ENCODE peak calls at places on chromosome 22, in four cellular contexts. E is A549, J is K562, N is HepG2. O is an unnamed sample.
A peak's percentile ranks its signal among the peaks of the same experiment; 100 is the strongest.

GRCh38 chr22:19494676-19495173 is 15.0 kb downstream of the CDC45 start:
- DNase-seq in E (no peak), N (no peak), J (no peak), O (no peak)

GRCh38 chr22:26756675-26757293 is 99.4 kb downstream of the MIAT start:
- DNase-seq in N (no peak), J (peak; percentile 57), E (no peak), O (no peak)

GRCh38 chr22:17724678-17725464 is 49.4 kb downstream of the BID start:
- DNase-seq in N (no peak), E (no peak), J (peak; percentile 30), O (no peak)

GRCh38 chr22:32533265-32534068 is 58.9 kb downstream of the FBXO7 start:
- DNase-seq in J (no peak), N (no peak), E (no peak), O (no peak)

GRCh38 chr22:44639891-44640617 is 62.0 kb upstream of the PRR5 start:
- DNase-seq in N (no peak), E (no peak), J (no peak), O (no peak)

GRCh38 chr22:46830001-46830715 is 67.7 kb downstream of the TBC1D22A start:
- DNase-seq in J (no peak), N (no peak), E (peak; percentile 69), O (no peak)

GRCh38 chr22:29146101-29146560 is 59.6 kb upstream of the EMID1 start:
- DNase-seq in E (no peak), N (no peak), J (no peak), O (no peak)

GRCh38 chr22:24427500-24428164 is at the start of gene ADORA2A:
- DNase-seq in E (no peak), N (no peak), J (no peak), O (peak; percentile 35)

GRCh38 chr22:17597217-17597616 is 31.3 kb downstream of the ATP6V1E1 start:
- DNase-seq in N (no peak), J (no peak), E (no peak), O (no peak)

GRCh38 chr22:36466258-36466657 is 15.2 kb downstream of the TXN2 start:
- DNase-seq in E (no peak), N (no peak), J (no peak), O (no peak)

GRCh38 chr22:33271390-33272161 is 213.4 kb upstream of the SYN3 start:
- DNase-seq in E (no peak), N (no peak), J (no peak), O (peak; percentile 95)

GRCh38 chr22:20537983-20538382 is 30.6 kb downstream of the MED15 start:
- DNase-seq in J (no peak), N (no peak), E (no peak), O (no peak)

GRCh38 chr22:16933274-16933923 is 74.6 kb downstream of the GAB4 start:
- DNase-seq in N (no peak), J (no peak), E (no peak), O (no peak)

GRCh38 chr22:17575681-17576080 is 12.4 kb downstream of the SLC25A18 start:
- DNase-seq in J (no peak), E (no peak), N (no peak), O (no peak)

GRCh38 chr22:45844949-45845613 is 131.9 kb downstream of the WNT7B start:
- DNase-seq in J (no peak), E (no peak), N (no peak), O (no peak)

GRCh38 chr22:24134090-24134846 is 47.0 kb upstream of the SUSD2 start:
- DNase-seq in N (no peak), E (no peak), J (peak; percentile 8), O (no peak)

GRCh38 chr22:41444360-41445170 is 2.0 kb downstream of the TOB2 start:
- DNase-seq in E (peak; percentile 96), N (peak; percentile 98), J (peak; percentile 95), O (peak; percentile 90)

GRCh38 chr22:19715286-19715939 is 1.1 kb downstream of the SEPTIN5 start:
- DNase-seq in N (no peak), E (no peak), J (no peak), O (no peak)

GRCh38 chr22:24200616-24201212 is 19.4 kb downstream of the SUSD2 start:
- DNase-seq in N (peak; percentile 86), J (no peak), E (peak; percentile 84), O (no peak)

GRCh38 chr22:36026741-36027140 is 1.9 kb downstream of the RBFOX2 start:
- DNase-seq in E (no peak), J (no peak), N (no peak), O (no peak)

GRCh38 chr22:46149493-46149997 is 781 bp upstream of the PPARA start:
- DNase-seq in N (no peak), E (no peak), J (no peak), O (no peak)

GRCh38 chr22:20429254-20430100 is 8.1 kb downstream of the SCARF2 start:
- DNase-seq in E (no peak), N (no peak), J (peak; percentile 98), O (no peak)

GRCh38 chr22:17867160-17867785 is 93.0 kb upstream of the BID start:
- DNase-seq in J (peak; percentile 64), N (no peak), E (no peak), O (no peak)

GRCh38 chr22:27348634-27349033 is 452.9 kb downstream of the MN1 start:
- DNase-seq in E (no peak), N (no peak), J (no peak), O (no peak)

GRCh38 chr22:44847892-44848291 is 95.5 kb downstream of the ARHGAP8 start:
- DNase-seq in E (no peak), N (no peak), J (no peak), O (no peak)

GRCh38 chr22:21866821-21867527 is 471 bp downstream of the MAPK1 start:
- DNase-seq in E (peak; percentile 5), N (no peak), J (peak; percentile 87), O (no peak)
- TF ChIP-seq REST in E (no peak), N (no peak), J (no peak), O (no peak)

GRCh38 chr22:42992092-42992491 is 22.9 kb downstream of the PACSIN2 start:
- DNase-seq in J (no peak), N (no peak), E (no peak), O (no peak)

GRCh38 chr22:42992886-42993479 is 22.0 kb downstream of the PACSIN2 start:
- DNase-seq in N (no peak), E (no peak), J (no peak), O (no peak)

GRCh38 chr22:42994917-42995562 is 19.9 kb downstream of the PACSIN2 start:
- DNase-seq in J (no peak), E (peak; percentile 95), N (peak; percentile 98), O (peak; percentile 46)

GRCh38 chr22:42994276-42994916 is 20.6 kb downstream of the PACSIN2 start:
- DNase-seq in E (no peak), J (no peak), N (peak; percentile 27), O (no peak)

DNA sequence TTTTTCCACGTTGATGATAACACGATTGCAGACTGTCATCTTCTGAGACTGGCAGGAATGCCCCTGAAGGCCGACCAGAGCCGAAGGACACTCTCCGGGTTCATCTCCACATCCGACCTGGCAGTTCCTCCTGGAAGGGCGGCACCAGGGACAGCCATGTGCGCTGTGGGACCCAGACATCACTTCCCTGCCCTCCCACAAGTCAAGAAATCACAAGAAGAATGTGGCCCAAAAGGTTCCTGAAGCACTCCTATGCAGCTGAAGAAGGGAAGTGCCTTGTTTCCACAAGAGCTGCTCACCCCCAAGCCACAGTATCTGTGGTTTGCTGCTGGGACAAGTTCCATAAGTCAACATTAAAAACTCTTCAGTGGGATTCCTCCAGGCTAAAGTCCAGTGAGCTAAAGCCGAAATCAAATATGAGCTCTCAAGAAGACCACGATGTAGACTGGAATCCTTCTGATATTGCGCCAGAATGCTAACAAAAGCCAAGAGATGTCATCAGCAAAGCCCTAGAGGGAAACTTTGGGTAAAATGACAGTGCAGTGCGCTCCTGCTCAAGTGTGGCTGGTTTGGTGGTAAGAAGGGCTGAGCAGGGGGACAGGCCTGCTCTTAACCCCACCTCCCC is 21.2 kb downstream of the PACSIN2 start:
- DNase-seq in N (peak; percentile 99), E (peak; percentile 73), J (no peak), O (no peak)
- TF ChIP-seq HDAC2 in N (peak; percentile 84), E (no peak), J (no peak), O (no peak)

DNA sequence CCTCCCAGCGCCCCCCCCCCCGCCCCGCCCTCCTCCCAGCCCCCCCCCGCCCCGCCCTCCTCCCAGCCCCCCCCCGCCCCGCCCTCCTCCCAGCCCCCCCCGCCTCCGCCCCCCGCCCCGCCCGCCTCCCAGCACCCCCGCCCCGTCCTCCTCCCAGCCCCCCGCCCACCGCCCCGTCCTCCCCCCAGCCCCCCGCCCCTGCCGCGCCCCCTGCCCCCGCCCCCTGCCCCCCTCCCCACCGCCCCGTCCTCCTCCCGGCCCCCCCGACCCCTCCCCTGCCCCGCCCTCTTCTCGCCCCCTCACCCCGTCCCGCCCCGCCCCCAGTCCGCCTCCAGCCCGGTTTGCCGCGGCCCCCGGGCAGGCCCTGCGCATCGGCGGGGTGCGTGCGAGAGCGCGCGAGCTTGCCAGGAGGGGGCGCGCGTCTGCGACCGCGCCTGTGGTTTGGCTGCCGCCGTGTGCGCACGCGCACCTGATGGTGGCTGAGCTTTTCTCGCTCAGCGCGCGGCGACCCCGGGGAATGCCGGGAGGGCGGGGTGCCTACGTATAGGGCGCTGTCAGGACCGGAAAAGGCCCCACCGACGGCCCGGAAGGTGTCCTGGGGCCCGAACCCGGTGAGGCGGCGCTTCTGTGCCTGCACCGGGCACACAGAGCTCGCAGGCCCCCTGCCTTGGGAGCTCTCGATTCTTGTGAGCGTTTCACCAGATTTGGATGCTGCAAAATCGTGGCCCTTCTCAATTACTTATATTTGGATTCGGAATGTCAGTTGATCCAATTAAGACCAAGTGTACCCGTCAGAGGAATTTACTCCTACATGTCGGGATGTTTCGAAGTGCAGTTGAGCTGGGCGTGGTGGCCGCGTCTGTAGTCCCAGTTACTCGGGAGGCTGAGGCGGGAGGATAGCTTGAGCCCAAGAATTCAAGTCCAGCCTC is 501 bp upstream of the TTLL12 start:
- DNase-seq in N (peak; percentile 87), J (peak; percentile 95), E (peak; percentile 94), O (peak; percentile 88)
- TF ChIP-seq REST in N (peak; percentile 39), J (no peak), E (no peak), O (no peak)

DNA sequence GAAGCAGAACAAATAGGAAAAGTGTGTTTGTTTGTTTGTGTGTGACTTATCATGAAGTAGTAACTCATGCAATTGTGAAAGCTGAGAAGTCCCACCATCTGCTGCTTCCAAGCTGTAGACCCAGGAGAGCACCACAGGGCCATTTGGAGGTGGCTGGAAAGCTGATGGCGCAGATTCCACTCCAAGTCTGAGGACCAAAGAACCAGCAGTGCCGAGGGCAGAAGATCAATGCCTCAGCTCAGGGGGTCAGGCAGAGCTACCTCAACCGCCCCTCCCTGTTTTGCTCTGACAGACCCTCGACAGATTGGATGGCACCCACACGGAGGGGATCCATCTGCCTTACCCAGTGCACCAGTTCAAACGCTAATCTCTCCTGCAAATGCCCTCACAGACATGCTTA is 896.2 kb downstream of the BRD1 start:
- DNase-seq in N (no peak), J (no peak), E (no peak), O (no peak)
- TF ChIP-seq HDAC2 in N (no peak), J (no peak), E (no peak), O (no peak)

GRCh38 chr22:39546064-39546365 is 13.5 kb upstream of the RPS19BP1 start:
- DNase-seq in J (no peak), E (no peak), N (no peak), O (no peak)
- TF ChIP-seq REST in J (peak; percentile 44), E (peak; percentile 78), N (no peak), O (no peak)

O was measured in GM12878.